ENCODE peak calls at places on chromosome 7, in six cellular contexts. X, N, U, E, B and Q are unnamed samples.

GRCh38 chr7:148434181-148434769 is 156.3 kb upstream of the C7orf33 start:
- DNase-seq in E (no peak), N (no peak), X (no peak), B (no peak), U (no peak), Q (no peak)

GRCh38 chr7:55534916-55535636 is 37.2 kb downstream of the VOPP1 start:
- DNase-seq in B (no peak), U (no peak), X (no peak), N (no peak), E (no peak), Q (no peak)

GRCh38 chr7:90271753-90272152 is 26.8 kb downstream of the CFAP69 start:
- DNase-seq in B (peak; percentile 79), X (no peak), E (no peak), U (no peak), N (peak; percentile 2), Q (no peak)

GRCh38 chr7:41685684-41686083 is 17.2 kb downstream of the INHBA start:
- DNase-seq in E (no peak), U (no peak), N (peak; percentile 38), X (no peak), B (peak; percentile 88), Q (no peak)

GRCh38 chr7:42156957-42157721 is 79.9 kb downstream of the GLI3 start:
- DNase-seq in U (no peak), N (no peak), B (no peak), X (no peak), E (no peak), Q (no peak)

GRCh38 chr7:132117181-132117580 is 459.1 kb downstream of the PLXNA4 start:
- DNase-seq in N (peak; percentile 8), U (no peak), X (no peak), E (no peak), B (peak; percentile 78), Q (no peak)

GRCh38 chr7:109745677-109746410 is 1176.2 kb downstream of the DNAJB9 start:
- DNase-seq in N (no peak), X (no peak), U (no peak), E (no peak), B (no peak), Q (no peak)

GRCh38 chr7:84697506-84697905 is 489.4 kb downstream of the SEMA3D start:
- DNase-seq in N (peak; percentile 79), X (no peak), E (no peak), B (peak; percentile 97), U (no peak), Q (no peak)

GRCh38 chr7:31340603-31341002 is at the start of gene NEUROD6:
- DNase-seq in N (no peak), U (no peak), B (no peak), E (no peak), X (no peak), Q (no peak)

GRCh38 chr7:149027560-149028345 is 552 bp downstream of the PDIA4 start:
- DNase-seq in X (peak; percentile 30), E (no peak), B (peak; percentile 36), N (peak; percentile 54), U (no peak), Q (no peak)

GRCh38 chr7:134691820-134692705 is 45.4 kb downstream of the BPGM start:
- DNase-seq in B (peak; percentile 86), X (no peak), N (no peak), U (no peak), E (no peak), Q (peak; percentile 67)

GRCh38 chr7:147611402-147611801 is 979.2 kb upstream of the C7orf33 start:
- DNase-seq in B (no peak), X (no peak), U (no peak), E (no peak), N (no peak), Q (no peak)

GRCh38 chr7:92840309-92840708 is 3.9 kb upstream of the CDK6 start:
- DNase-seq in N (no peak), E (no peak), X (no peak), B (no peak), U (no peak), Q (no peak)

GRCh38 chr7:135098391-135098790 is 49.5 kb upstream of the TMEM140 start:
- DNase-seq in N (no peak), E (no peak), X (no peak), U (no peak), B (no peak), Q (no peak)

GRCh38 chr7:155793720-155794119 is 18.5 kb downstream of the SHH start:
- DNase-seq in N (no peak), U (no peak), E (no peak), X (no peak), B (no peak), Q (no peak)
- H3K4me3 ChIP-seq in N (no peak overlapping the region), U (no peak overlapping the region), E (no peak overlapping the region), X (no peak overlapping the region), B (no peak overlapping the region), Q (no peak overlapping the region)

GRCh38 chr7:102272917-102273748 is 13.5 kb upstream of the SH2B2 start:
- DNase-seq in B (no peak), X (no peak), U (no peak), E (no peak), N (no peak), Q (no peak)

GRCh38 chr7:102272075-102272916 is 14.4 kb upstream of the SH2B2 start:
- DNase-seq in E (peak; percentile 82), U (peak; percentile 74), X (peak; percentile 79), B (peak; percentile 45), N (peak; percentile 75), Q (peak; percentile 82)

GRCh38 chr7:102277901-102278300 is 8.8 kb upstream of the SH2B2 start:
- DNase-seq in U (no peak), X (no peak), E (no peak), B (no peak), N (no peak), Q (no peak)

GRCh38 chr7:102273749-102274712 is 12.6 kb upstream of the SH2B2 start:
- DNase-seq in X (peak; percentile 36), B (peak; percentile 31), E (no peak), U (no peak), N (peak; percentile 71), Q (no peak)

GRCh38 chr7:102275123-102275703 is 11.5 kb upstream of the SH2B2 start:
- DNase-seq in U (no peak), X (no peak), B (no peak), E (no peak), N (no peak), Q (no peak)
- H3K36me3 ChIP-seq in U (no peaks in the 10 kb centered on the region), X (no peaks in the 10 kb centered on the region), B (no peaks in the 10 kb centered on the region), E (no peaks in the 10 kb centered on the region), N (no peaks in the 10 kb centered on the region), Q (no peaks in the 10 kb centered on the region)

GRCh38 chr7:68146970-68147369 is 1150.3 kb downstream of the TYW1 start:
- DNase-seq in X (no peak), N (no peak), U (no peak), E (no peak), B (no peak), Q (no peak)

GRCh38 chr7:68147621-68148238 is 1151.1 kb downstream of the TYW1 start:
- DNase-seq in X (peak; percentile 26), B (no peak), E (no peak), U (no peak), N (no peak), Q (no peak)

GRCh38 chr7:68148440-68148839 is 1151.8 kb downstream of the TYW1 start:
- DNase-seq in N (no peak), B (no peak), E (no peak), X (peak; percentile 49), U (no peak), Q (no peak)

DNA sequence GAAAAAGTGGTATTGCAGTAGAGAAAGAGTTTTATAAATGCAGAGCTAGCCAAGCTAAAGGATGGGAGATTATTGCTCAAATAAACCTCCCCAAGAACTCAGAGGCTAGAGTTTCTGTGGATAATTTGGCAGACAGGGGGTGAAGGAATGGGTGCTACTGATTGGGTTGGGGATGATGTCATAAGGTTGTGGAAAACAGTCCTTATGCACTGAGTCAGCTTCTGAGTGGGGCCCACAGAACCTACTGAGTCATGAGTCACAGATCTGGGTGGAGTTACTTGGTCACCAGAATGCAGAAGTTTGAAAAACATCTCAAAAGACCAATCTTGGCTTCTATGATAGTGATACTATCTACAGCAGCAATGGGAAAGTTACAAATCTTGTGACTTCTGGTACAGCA is 1146.7 kb downstream of the TYW1 start:
- DNase-seq in B (no peak), U (no peak), N (no peak), X (no peak), E (no peak), Q (no peak)
- H3K27me3 ChIP-seq in B (no peaks in the 10 kb centered on the region), U (no peaks in the 10 kb centered on the region), N (no peaks in the 10 kb centered on the region), X (peaks cover 9% of the 10 kb centered on the region), E (peaks cover 41% of the 10 kb centered on the region), Q (no peaks in the 10 kb centered on the region)

GRCh38 chr7:4738711-4739527 is 36.5 kb upstream of the AP5Z1 start:
- DNase-seq in X (peak; percentile 54), U (peak; percentile 52), B (peak; percentile 90), N (peak; percentile 97), E (no peak), Q (peak; percentile 57)
- H3K4me3 ChIP-seq in X (no peak overlapping the region), U (no peak overlapping the region), B (peak overlapping the region; percentile 31), N (no peak overlapping the region), E (peak overlapping the region; percentile 10), Q (peak overlapping the region; percentile 19)

DNA sequence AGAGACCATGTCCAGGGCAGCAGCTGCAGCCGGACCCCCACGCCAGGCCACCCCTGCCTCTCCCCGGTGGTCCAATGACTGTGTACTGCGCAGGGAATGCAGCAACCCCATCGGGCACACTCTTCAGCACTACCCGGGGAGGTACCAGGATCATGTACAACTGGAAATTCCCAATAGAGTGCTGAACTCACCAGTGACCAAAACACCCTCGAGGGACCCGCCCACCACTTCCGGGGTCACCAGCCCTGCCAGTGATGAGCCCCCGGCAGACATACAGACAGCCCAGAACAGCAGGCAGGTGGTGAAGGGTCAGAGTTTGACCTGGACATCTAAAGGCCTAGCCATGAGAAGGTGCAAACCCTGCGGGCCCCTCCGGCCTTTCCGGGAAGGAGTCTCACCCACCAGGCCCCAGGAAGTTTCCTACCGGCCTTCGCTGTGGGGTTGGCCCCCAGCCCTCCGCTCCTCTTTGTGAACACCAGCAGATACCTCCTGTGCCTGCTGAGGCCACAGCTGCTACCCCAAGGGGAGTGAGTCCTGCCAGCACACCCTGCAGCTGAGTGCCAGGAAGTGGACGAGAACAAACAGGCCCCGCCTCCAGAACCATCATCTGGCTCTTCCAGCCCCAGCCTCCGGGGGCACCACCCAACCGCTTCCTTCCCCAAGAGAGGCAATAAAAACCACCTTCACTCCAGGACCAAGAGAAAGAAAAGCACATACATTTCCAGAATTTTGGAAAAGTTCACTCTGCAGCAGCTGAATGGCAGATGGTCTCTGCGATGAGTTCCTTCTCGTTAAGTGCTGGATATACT is 5.0 kb upstream of the ANKRD61 start:
- DNase-seq in X (peak; percentile 40), U (peak; percentile 64), N (peak; percentile 37), E (peak; percentile 71), B (no peak), Q (no peak)
- H3K36me3 ChIP-seq in X (peaks cover 72% of the 10 kb centered on the region), U (peaks cover 44% of the 10 kb centered on the region), N (peaks cover 94% of the 10 kb centered on the region), E (peaks cover 4% of the 10 kb centered on the region), B (peaks cover 54% of the 10 kb centered on the region), Q (no peaks in the 10 kb centered on the region)

DNA sequence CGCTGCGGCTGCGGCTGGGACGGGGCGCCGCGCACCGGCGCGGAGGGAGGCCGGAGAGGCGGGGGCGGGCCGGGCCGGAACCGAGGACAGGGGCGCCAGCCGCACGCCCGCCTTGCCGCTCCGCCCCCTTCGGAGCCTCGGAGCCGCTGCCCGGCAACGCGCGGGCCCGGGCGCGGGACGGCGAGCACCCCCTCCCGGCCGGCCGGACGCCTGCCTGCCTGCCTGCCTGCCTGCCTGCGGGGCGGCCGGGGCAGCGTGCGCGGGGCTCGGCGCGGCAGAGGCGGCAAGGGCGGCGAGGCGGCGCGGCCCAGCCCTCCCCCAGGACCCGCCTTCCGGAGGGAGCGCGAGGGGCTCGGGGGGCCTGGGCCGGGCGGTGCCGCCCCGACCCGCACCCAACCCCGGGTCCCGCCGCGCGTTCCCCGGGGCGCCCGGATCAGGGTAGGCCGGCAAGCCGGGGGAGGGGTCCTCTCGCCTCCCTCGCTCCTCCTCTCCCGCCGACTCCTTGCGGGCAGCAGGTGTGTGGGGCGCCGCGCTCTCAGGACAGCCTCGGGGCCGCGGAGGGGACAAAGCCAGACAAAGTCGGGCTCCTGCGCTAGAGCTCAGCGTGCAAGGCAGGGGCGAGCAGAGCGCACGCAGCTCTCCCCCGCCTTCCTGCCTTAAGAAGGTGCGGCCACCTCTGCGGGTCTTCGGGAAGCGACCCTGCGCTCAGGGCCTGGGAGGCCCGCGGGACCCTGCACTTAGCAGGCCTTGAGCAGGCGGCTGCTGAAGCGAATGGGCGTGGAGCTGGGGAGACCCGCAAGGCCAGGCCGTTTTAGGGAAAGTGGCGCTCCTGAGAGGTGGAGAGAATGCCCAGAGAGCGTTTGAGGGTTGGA is at the start of gene KIAA1549:
- DNase-seq in X (peak; percentile 87), U (peak; percentile 81), N (peak; percentile 67), B (peak; percentile 39), E (peak; percentile 72), Q (peak; percentile 79)
- H3K27me3 ChIP-seq in X (no peaks in the 10 kb centered on the region), U (no peaks in the 10 kb centered on the region), N (peaks cover 22% of the 10 kb centered on the region), B (no peaks in the 10 kb centered on the region), E (no peaks in the 10 kb centered on the region), Q (no peaks in the 10 kb centered on the region)